ENCODE peak calls at places on chromosomes 13 and 19, in four cellular contexts. T, H, Q and J are unnamed samples.
A peak's percentile ranks its signal among the peaks of the same experiment; 100 is the strongest.

GRCh38 chr13:96860829-96861228 is 133.4 kb downstream of the OXGR1 start:
- DNase-seq in T (no peak), H (no peak), Q (no peak), J (no peak)

GRCh38 chr13:113854238-113855011 is 9.5 kb downstream of the GAS6 start:
- DNase-seq in T (peak; percentile 81), H (peak; percentile 30), Q (peak; percentile 86), J (peak; percentile 48)

GRCh38 chr19:13172335-13173128 is 22.3 kb downstream of the IER2 start:
- DNase-seq in T (peak; percentile 83), H (peak; percentile 78), Q (peak; percentile 85), J (no peak)

GRCh38 chr13:50353651-50354415 is 338.6 kb downstream of the KCNRG start:
- DNase-seq in T (peak; percentile 62), H (peak; percentile 33), Q (peak; percentile 61), J (peak; percentile 39)

GRCh38 chr19:7230826-7231225 is 63.4 kb downstream of the INSR start:
- DNase-seq in T (no peak), H (peak; percentile 58), Q (peak; percentile 10), J (no peak)

GRCh38 chr13:68369739-68370138 is 1139.6 kb upstream of the PCDH9 start:
- DNase-seq in T (no peak), H (no peak), Q (no peak), J (no peak)

GRCh38 chr13:113045214-113046007 is 60.2 kb upstream of the F7 start:
- DNase-seq in T (no peak), H (no peak), Q (no peak), J (no peak)

GRCh38 chr13:39411501-39411900 is 191.5 kb downstream of the LHFPL6 start:
- DNase-seq in T (no peak), H (no peak), Q (peak; percentile 23), J (no peak)

GRCh38 chr19:31461814-31462539 is 112.7 kb upstream of the TSHZ3 start:
- DNase-seq in T (no peak), H (peak; percentile 73), Q (no peak), J (no peak)

GRCh38 chr13:40519637-40520036 is 146.8 kb downstream of the FOXO1 start:
- DNase-seq in T (no peak), H (no peak), Q (no peak), J (no peak)

GRCh38 chr13:95660981-95661581 is 15.9 kb upstream of the DNAJC3 start:
- DNase-seq in T (peak; percentile 50), H (peak; percentile 76), Q (peak; percentile 54), J (no peak)

GRCh38 chr13:46119883-46120614 is 15.2 kb upstream of the CPB2 start:
- DNase-seq in T (peak; percentile 19), H (peak; percentile 43), Q (no peak), J (peak; percentile 64)

GRCh38 chr13:46736568-46736967 is 60.4 kb downstream of the ESD start:
- DNase-seq in T (no peak), H (no peak), Q (no peak), J (no peak)

GRCh38 chr13:31733709-31734108 is 5.6 kb upstream of the RXFP2 start:
- DNase-seq in T (no peak), H (no peak), Q (no peak), J (no peak)

GRCh38 chr19:6610934-6611370 is 20.0 kb upstream of the CD70 start:
- DNase-seq in T (peak; percentile 49), H (peak; percentile 99), Q (peak; percentile 98), J (peak; percentile 72)

GRCh38 chr19:18469245-18470107 is 31.5 kb upstream of the ISYNA1 start:
- DNase-seq in T (peak; percentile 66), H (peak; percentile 77), Q (peak; percentile 71), J (no peak)

GRCh38 chr13:114099918-114100445 is 32.4 kb downstream of the RASA3 start:
- DNase-seq in T (peak; percentile 44), H (peak; percentile 16), Q (no peak), J (no peak)

GRCh38 chr19:13627531-13627930 is 121.3 kb upstream of the CACNA1A start:
- DNase-seq in T (no peak), H (no peak), Q (no peak), J (no peak)

GRCh38 chr19:44747739-44748425 is 626 bp upstream of the BCL3 start:
- DNase-seq in T (peak; percentile 61), H (peak; percentile 77), Q (peak; percentile 61), J (no peak)

GRCh38 chr13:39417643-39418042 is 185.3 kb downstream of the LHFPL6 start:
- DNase-seq in T (peak; percentile 72), H (peak; percentile 57), Q (peak; percentile 52), J (peak; percentile 42)

GRCh38 chr13:33441015-33441414 is 155.5 kb upstream of the STARD13 start:
- DNase-seq in T (peak; percentile 47), H (peak; percentile 39), Q (peak; percentile 24), J (peak; percentile 5)

GRCh38 chr19:660793-661426 is 2.1 kb downstream of the RNF126 start:
- DNase-seq in T (no peak), H (no peak), Q (no peak), J (no peak)

GRCh38 chr19:17202249-17202648 is 12.9 kb upstream of the USE1 start:
- DNase-seq in T (no peak), H (no peak), Q (no peak), J (no peak)

GRCh38 chr13:113743366-113744195 is 15.4 kb upstream of the TMEM255B start:
- DNase-seq in T (no peak), H (no peak), Q (no peak), J (no peak)

GRCh38 chr13:98571955-98572662 is 4.8 kb downstream of the STK24 start:
- DNase-seq in T (peak; percentile 47), H (peak; percentile 63), Q (peak; percentile 87), J (peak; percentile 64)

GRCh38 chr19:38879400-38879751 is 1.3 kb upstream of the RINL start:
- DNase-seq in T (no peak), H (no peak), Q (no peak), J (no peak)

GRCh38 chr19:43469160-43469480 is 3.7 kb upstream of the LYPD3 start:
- DNase-seq in T (no peak), H (peak; percentile 22), Q (peak; percentile 47), J (no peak)

GRCh38 chr13:40468227-40468838 is 198.1 kb downstream of the FOXO1 start:
- DNase-seq in T (no peak), H (no peak), Q (no peak), J (no peak)

GRCh38 chr19:49968279-49968922 is 7.4 kb upstream of the SIGLEC11 start:
- DNase-seq in T (no peak), H (no peak), Q (no peak), J (no peak)

GRCh38 chr19:55172741-55173140 is 6.3 kb upstream of the DNAAF3 start:
- DNase-seq in T (peak; percentile 75), H (peak; percentile 76), Q (peak; percentile 57), J (no peak)

GRCh38 chr13:25657062-25657588 is 285.4 kb downstream of the ATP8A2 start:
- DNase-seq in T (no peak), H (no peak), Q (no peak), J (no peak)

GRCh38 chr13:25660996-25661395 is 289.2 kb downstream of the ATP8A2 start:
- DNase-seq in T (no peak), H (no peak), Q (no peak), J (no peak)

GRCh38 chr13:25662516-25662915 is 290.7 kb downstream of the ATP8A2 start:
- DNase-seq in T (no peak), H (no peak), Q (no peak), J (no peak)

GRCh38 chr13:25654332-25654731 is 282.6 kb downstream of the ATP8A2 start:
- DNase-seq in T (no peak), H (no peak), Q (no peak), J (peak; percentile 36)

GRCh38 chr13:25659091-25659502 is 287.3 kb downstream of the ATP8A2 start:
- DNase-seq in T (no peak), H (no peak), Q (no peak), J (no peak)
- H3K4me3 ChIP-seq in T (no peak overlapping the region), H (no peak overlapping the region), Q (no peak overlapping the region), J (no peak overlapping the region)

GRCh38 chr19:3406571-3407111 is 40.3 kb downstream of the NFIC start:
- DNase-seq in T (no peak), H (no peak), Q (no peak), J (no peak)

GRCh38 chr19:3404324-3405260 is 38.2 kb downstream of the NFIC start:
- DNase-seq in T (peak; percentile 93), H (peak; percentile 93), Q (peak; percentile 94), J (peak; percentile 66)

GRCh38 chr19:3402631-3403443 is 36.5 kb downstream of the NFIC start:
- DNase-seq in T (no peak), H (no peak), Q (no peak), J (no peak)

GRCh38 chr19:3403489-3404323 is 37.3 kb downstream of the NFIC start:
- DNase-seq in T (peak; percentile 97), H (peak; percentile 98), Q (peak; percentile 99), J (peak; percentile 83)

GRCh38 chr19:3405261-3405653 is 38.9 kb downstream of the NFIC start:
- DNase-seq in T (no peak), H (no peak), Q (no peak), J (no peak)
- H3K4me3 ChIP-seq in T (no peak overlapping the region), H (peak overlapping the region; percentile 51), Q (peak overlapping the region; percentile 54), J (no peak overlapping the region)

GRCh38 chr13:99969368-99969933 is 2.1 kb downstream of the ZIC5 start:
- DNase-seq in T (no peak), H (no peak), Q (no peak), J (no peak)

GRCh38 chr13:99967498-99967883 is 4.1 kb downstream of the ZIC5 start:
- DNase-seq in T (no peak), H (no peak), Q (no peak), J (no peak)

GRCh38 chr13:99968521-99969367 is 2.8 kb downstream of the ZIC5 start:
- DNase-seq in T (no peak), H (no peak), Q (no peak), J (no peak)

GRCh38 chr13:99969934-99970760 is 1.4 kb downstream of the ZIC5 start:
- DNase-seq in T (no peak), H (no peak), Q (no peak), J (no peak)

DNA sequence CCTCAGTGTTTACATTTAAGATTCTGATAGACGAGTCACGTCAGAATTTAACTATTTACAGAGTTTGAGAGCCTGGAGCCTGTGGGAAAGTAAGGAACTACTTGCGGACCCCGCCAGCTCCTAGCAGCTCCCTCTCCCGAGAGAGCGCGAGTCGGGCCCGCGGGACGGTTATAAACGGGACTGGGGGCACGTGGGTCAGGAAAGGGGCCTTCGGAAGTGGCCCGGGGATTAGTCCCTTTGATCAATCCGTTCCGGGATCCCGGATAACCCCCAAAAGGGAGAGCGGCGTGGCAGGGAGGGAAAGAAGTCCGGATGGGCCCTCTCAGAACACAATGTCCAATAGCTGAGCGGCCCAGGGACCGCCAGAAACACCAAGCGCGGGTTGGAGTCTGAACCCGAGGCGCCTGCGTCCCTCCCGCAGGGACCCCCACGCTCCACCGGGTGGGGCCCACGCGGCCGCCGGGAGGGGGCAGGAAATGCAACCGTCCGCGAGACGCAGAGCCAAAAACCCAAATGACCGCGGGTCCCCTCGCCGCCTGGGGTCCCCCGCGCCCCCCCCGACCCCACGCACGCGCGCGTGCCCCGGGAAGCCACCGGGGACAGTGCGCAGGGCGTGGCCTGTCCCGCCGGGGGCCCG is 3.6 kb downstream of the ZIC5 start:
- DNase-seq in T (no peak), H (no peak), Q (no peak), J (no peak)
- H3K4me3 ChIP-seq in T (no peak overlapping the region), H (no peak overlapping the region), Q (no peak overlapping the region), J (no peak overlapping the region)

GRCh38 chr19:40223135-40223822 is 3.2 kb downstream of the CCNP start:
- DNase-seq in T (no peak), H (no peak), Q (no peak), J (no peak)

GRCh38 chr19:40228863-40229262 is 2.4 kb upstream of the CCNP start:
- DNase-seq in T (no peak), H (no peak), Q (no peak), J (no peak)

GRCh38 chr19:40228371-40228770 is 1.9 kb upstream of the CCNP start:
- DNase-seq in T (no peak), H (no peak), Q (no peak), J (no peak)

GRCh38 chr19:40224342-40225148 is 1.9 kb downstream of the CCNP start:
- DNase-seq in T (no peak), H (no peak), Q (no peak), J (no peak)

GRCh38 chr19:40225440-40226305 is 816 bp downstream of the CCNP start:
- DNase-seq in T (peak; percentile 37), H (peak; percentile 27), Q (peak; percentile 43), J (peak; percentile 12)
- H3K4me3 ChIP-seq in T (peak overlapping the region; percentile 8), H (peak overlapping the region; percentile 35), Q (peak overlapping the region; percentile 47), J (peak overlapping the region; percentile 35)